ENCODE peak calls at places on chromosomes 11 and 22, in nine cellular contexts. S, C, H, W, R, E, V, B and J are unnamed samples. For H3K4me1, the result is how much of the 10 kb centered on the place peaks cover.

GRCh38 chr22:43945632-43946390 is 9.4 kb upstream of the SAMM50 start:
- DNase-seq in S (peak), W (peak), B (no peak), R (peak), H (peak), C (peak), V (peak), E (peak), J (peak)

GRCh38 chr11:69931994-69932910 is 113.0 kb upstream of the FGF3 start:
- DNase-seq in W (no peak), V (no peak), H (peak), C (peak), S (no peak), R (no peak), E (peak), B (peak), J (no peak)

GRCh38 chr11:124917115-124917637 is 1.9 kb upstream of the HEPN1 start:
- DNase-seq in W (no peak), V (no peak), C (no peak), H (no peak), B (no peak), S (no peak), E (no peak), R (no peak), J (no peak)

GRCh38 chr11:134607963-134608750 is 196.1 kb upstream of the B3GAT1 start:
- DNase-seq in W (no peak), C (no peak), R (no peak), H (no peak), V (no peak), E (no peak), B (no peak), S (no peak), J (no peak)

GRCh38 chr11:15816996-15817395 is 539.4 kb downstream of the SOX6 start:
- DNase-seq in R (no peak), V (no peak), C (no peak), B (no peak), E (no peak), W (no peak), S (no peak), H (no peak), J (no peak)

GRCh38 chr22:39907605-39908097 is 6.8 kb downstream of the GRAP2 start:
- DNase-seq in V (no peak), R (no peak), H (no peak), W (no peak), E (no peak), B (no peak), S (no peak), C (no peak), J (no peak)

GRCh38 chr22:37045958-37046357 is 5.6 kb upstream of the KCTD17 start:
- DNase-seq in B (no peak), R (peak), V (no peak), C (no peak), E (no peak), S (no peak), H (no peak), W (peak), J (no peak)

GRCh38 chr11:58525037-58525614 is 17.2 kb upstream of the OR5B21 start:
- DNase-seq in H (no peak), B (no peak), V (no peak), R (peak), W (no peak), C (no peak), S (no peak), E (no peak), J (no peak)

GRCh38 chr22:28874061-28874460 is 9.3 kb upstream of the ZNRF3 start:
- DNase-seq in V (no peak), W (no peak), B (no peak), H (no peak), R (no peak), C (no peak), S (no peak), E (no peak), J (no peak)

GRCh38 chr22:28373841-28374240 is 305.8 kb downstream of the TTC28 start:
- DNase-seq in B (no peak), V (no peak), R (no peak), E (no peak), C (no peak), S (no peak), W (no peak), H (no peak), J (no peak)

GRCh38 chr11:67490727-67491065 is 7.9 kb downstream of the AIP start:
- DNase-seq in B (peak), E (no peak), C (no peak), R (no peak), S (no peak), V (no peak), W (no peak), H (peak), J (no peak)

GRCh38 chr22:35506259-35506570 is 34.4 kb upstream of the RASD2 start:
- DNase-seq in S (no peak), W (no peak), B (no peak), C (no peak), V (no peak), E (no peak), H (no peak), R (no peak), J (no peak)

GRCh38 chr22:22410121-22410520 is 98.4 kb downstream of the ZNF280B start:
- DNase-seq in R (peak), E (peak), S (peak), H (peak), C (peak), V (peak), W (no peak), B (peak), J (peak)

DNA sequence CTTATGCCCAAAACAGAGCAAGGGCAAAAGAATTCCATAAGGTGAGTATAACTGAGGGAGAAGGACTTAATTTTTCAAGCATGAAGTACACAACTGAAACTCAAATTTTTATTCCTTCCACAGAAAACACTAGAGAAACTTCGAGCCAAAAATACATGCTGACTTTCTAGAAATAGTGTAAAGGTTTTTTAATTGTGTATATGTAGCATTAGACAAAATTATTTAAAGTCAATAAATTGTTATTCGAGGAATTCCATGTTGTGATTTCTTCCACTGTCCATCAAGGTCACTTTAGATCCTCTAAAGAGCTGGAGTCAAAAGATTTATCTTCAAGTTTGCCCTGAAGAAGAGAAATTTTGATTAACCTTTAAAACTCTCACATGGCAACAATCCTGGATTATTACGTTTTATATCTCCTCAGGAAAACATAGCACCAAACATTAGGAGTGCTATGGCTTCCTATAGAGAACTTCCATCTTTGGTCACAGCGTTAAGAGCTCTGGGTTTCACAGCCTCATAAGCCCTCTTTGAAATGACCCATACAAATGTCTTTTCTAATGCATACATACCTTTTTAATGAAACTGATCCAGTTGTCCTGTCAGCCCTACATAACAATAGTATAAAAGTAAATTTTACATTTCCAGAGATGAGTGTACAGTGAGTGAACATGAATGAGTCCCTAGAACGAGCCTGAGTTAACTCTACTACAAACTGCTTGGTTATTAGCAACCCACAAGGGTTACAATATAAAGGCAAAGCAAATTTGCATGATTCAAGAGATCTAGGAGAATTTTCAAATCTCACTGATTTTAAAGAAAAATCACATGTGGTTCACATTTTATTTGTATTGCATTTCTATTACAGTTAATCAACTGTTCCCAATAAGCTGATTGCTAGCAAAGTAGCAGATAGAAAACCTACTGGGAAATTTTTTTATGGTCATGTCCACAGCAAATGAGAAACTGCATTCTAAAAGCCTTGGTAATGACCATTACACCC is 10.9 kb downstream of the TAF1D start:
- DNase-seq in H (no peak), V (no peak), R (no peak), S (no peak), E (no peak), C (no peak), W (no peak), B (no peak), J (no peak)
- H3K27ac ChIP-seq in H (no peak), V (no peak), R (no peak), S (no peak), E (no peak), C (no peak), W (peak), B (no peak), J (no peak)

GRCh38 chr22:50329236-50329635 is 2.4 kb upstream of the DENND6B start:
- DNase-seq in W (no peak), R (no peak), E (no peak), B (no peak), V (no peak), H (no peak), C (no peak), S (no peak), J (no peak)

GRCh38 chr22:50325444-50326224 is 1.2 kb downstream of the DENND6B start:
- DNase-seq in R (no peak), W (no peak), V (no peak), C (no peak), E (no peak), B (no peak), S (no peak), H (no peak), J (peak)

GRCh38 chr22:50327711-50328019 is 853 bp upstream of the DENND6B start:
- DNase-seq in C (no peak), H (no peak), W (peak), V (no peak), E (no peak), B (no peak), S (no peak), R (no peak), J (no peak)

GRCh38 chr22:50326225-50326958 is 420 bp downstream of the DENND6B start:
- DNase-seq in C (no peak), E (no peak), W (no peak), V (no peak), S (no peak), B (no peak), H (no peak), R (no peak), J (no peak)

DNA sequence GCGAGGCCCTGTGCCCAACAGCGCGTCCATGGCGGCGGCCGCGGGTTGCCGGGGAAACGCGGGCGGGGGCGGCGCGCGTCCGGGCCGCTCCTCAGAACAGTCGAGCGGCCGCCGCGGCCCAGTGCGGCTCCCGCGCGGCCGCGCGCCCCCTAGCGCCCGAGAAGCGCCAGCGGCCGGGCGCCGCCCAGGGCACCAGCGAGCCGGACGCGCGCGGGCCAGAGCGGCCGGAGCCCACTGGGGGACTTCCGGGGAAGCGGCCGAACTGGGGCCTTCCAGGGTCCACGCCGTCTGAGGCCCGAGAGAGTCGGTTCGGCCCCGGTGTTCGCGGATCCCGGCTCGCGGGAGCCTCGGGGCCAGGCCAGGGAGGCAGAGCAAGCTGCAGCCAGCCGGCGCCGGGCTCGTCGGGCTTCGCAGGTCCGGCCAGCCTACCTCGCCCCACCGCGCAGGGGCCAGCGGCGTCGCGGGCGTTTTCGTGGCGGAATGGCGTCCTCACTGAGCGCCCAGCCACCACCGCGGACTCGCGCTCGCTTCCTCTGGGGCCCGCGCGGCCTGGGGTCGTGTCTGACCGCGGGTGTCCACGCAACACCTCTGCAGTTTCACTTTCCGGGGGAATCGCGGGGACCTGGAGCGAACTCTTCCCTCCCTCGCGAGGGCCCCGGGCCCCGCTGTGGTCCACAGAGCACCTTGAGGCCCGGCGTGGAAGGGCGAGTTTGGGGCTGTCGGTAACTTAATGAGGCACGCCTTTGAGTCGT is at the start of gene DENND6B:
- DNase-seq in E (peak), S (peak), V (peak), H (peak), C (peak), W (peak), B (peak), R (peak), J (peak)
- TF ChIP-seq CTCF in E (peak), S (peak), V (peak), H (peak), C (peak), W (no peak), B (peak), R (peak), J (peak)

GRCh38 chr11:2188745-2189144 is 17.1 kb upstream of the TH start:
- DNase-seq in S (no peak), B (no peak), E (no peak), W (no peak), H (no peak), V (no peak), R (no peak), C (no peak), J (no peak)
- H3K4me1 ChIP-seq in S (under half), B (under half), E (under half), W (under half), H (under half), V (under half), R (under half), C (under half), J (under half)

GRCh38 chr11:64035081-64035524 is 628 bp upstream of the FLRT1 start:
- DNase-seq in S (no peak), H (no peak), R (no peak), B (no peak), E (no peak), W (no peak), V (no peak), C (no peak), J (no peak)

GRCh38 chr11:64037027-64037633 is 1.4 kb downstream of the FLRT1 start:
- DNase-seq in R (no peak), V (no peak), E (no peak), H (no peak), B (no peak), S (no peak), C (no peak), W (peak), J (no peak)

GRCh38 chr11:64034411-64034811 is 1.3 kb upstream of the FLRT1 start:
- DNase-seq in H (no peak), R (no peak), V (no peak), E (no peak), C (no peak), S (no peak), B (no peak), W (peak), J (no peak)

GRCh38 chr11:64036081-64037026 is 623 bp downstream of the FLRT1 start:
- DNase-seq in C (no peak), E (peak), S (no peak), B (no peak), R (no peak), H (no peak), V (peak), W (peak), J (peak)

DNA sequence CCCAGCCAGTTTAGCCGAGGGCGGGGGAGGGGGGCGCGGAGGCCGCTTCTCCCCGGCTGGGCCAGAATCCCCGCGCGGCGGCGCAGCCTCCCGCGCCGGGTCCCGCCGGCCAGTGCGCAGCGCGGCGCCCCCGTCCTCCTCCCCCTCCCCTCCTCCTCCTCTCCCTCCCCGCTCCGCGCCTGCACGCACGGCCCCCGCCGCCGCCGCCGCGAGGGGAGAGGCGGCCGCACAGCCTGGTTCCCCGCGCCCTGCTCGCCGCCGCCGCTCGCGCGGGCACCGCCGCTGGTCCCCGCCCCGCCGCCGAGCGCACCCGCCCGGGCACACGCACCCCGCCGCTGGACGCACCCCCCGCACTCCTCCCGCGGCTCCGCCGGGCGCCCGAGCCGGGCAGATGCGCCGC is at the start of gene FLRT1:
- DNase-seq in W (no peak), C (no peak), E (no peak), H (no peak), S (no peak), V (no peak), R (no peak), B (no peak), J (no peak)
- H3K27ac ChIP-seq in W (no peak), C (no peak), E (peak), H (no peak), S (no peak), V (peak), R (no peak), B (no peak), J (peak)

GRCh38 chr11:36057372-36058045 is 113.6 kb downstream of the LDLRAD3 start:
- DNase-seq in R (no peak), C (no peak), V (peak), W (no peak), B (no peak), H (no peak), E (no peak), S (peak), J (no peak)

GRCh38 chr11:36053901-36054300 is 110.0 kb downstream of the LDLRAD3 start:
- DNase-seq in W (no peak), V (no peak), S (no peak), E (no peak), H (no peak), B (no peak), R (no peak), C (no peak), J (no peak)

GRCh38 chr11:36054628-36055027 is 110.8 kb downstream of the LDLRAD3 start:
- DNase-seq in E (no peak), C (no peak), B (no peak), R (no peak), S (no peak), H (no peak), V (no peak), W (no peak), J (no peak)

GRCh38 chr11:36055356-36055755 is 111.5 kb downstream of the LDLRAD3 start:
- DNase-seq in V (no peak), S (no peak), C (no peak), H (no peak), E (no peak), B (no peak), R (no peak), W (no peak), J (no peak)

DNA sequence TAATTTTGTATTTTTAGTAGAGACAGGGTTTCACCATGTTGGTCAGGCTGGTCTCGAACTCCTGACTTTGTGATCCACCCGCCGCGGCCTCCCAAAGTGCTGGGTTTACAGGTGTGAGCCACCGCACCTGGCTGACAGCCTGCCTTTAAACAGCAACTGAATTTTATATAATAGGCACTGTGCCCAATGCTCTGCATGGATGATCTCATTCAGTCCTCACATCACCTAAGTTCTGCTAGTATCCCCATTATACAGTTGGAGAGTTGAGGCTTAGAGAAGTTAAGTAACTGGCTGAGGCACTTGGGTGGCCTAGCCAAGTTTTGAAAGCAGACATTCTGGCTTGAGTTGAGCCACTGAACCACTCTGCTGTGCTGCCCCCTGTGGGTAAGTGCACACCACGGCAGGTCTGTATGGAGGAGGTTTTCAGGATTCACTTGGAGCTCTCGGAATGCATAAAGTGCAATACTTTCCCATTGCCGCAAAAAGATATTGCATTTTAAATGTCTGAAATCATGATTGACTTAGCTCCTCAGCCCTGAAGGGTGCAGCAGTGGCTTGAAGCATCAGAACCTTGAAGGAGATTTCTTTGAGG is 112.4 kb downstream of the LDLRAD3 start:
- DNase-seq in B (peak), E (no peak), H (no peak), W (peak), C (no peak), S (peak), R (no peak), V (no peak), J (no peak)
- TF ChIP-seq CTCF in B (no peak), E (peak), H (no peak), W (peak), C (peak), S (no peak), R (peak), V (peak), J (no peak)

DNA sequence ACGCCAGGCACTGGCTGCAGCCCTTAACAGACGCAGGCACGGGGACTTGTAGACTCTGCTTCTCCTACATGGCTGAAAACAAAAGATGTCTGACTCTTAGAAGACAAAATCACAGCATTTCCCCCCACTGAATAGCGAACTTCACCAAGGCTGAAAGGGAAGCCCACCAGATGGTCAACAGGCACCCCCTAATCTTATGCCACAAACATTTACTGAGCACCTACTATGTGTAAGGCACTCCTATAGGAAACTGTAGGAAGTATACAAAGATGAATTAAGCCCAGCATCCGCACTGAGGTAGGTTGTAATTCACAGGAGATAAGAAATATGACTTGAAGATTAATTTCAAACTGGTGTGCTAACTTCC is 38.3 kb downstream of the NUMA1 start:
- DNase-seq in S (no peak), V (no peak), W (no peak), C (no peak), E (no peak), B (no peak), H (no peak), R (no peak), J (no peak)
- H3K4me1 ChIP-seq in S (under half), V (half or more), W (under half), C (under half), E (half or more), B (half or more), H (under half), R (half or more), J (under half)

GRCh38 chr11:61264371-61264770 is 23.4 kb downstream of the PGA5 start:
- DNase-seq in E (no peak), W (no peak), B (no peak), R (no peak), S (no peak), H (no peak), C (no peak), V (no peak), J (no peak)
- H3K27ac ChIP-seq in E (no peak), W (no peak), B (no peak), R (no peak), S (no peak), H (no peak), C (no peak), V (no peak), J (no peak)